ENCODE peak calls at places on chromosome 17, in ten cellular contexts. I is Daoy; W is EL; Y is OCI-M1; E is heart right ventricle; S is vagina; B is stimulated activated effector memory CD8-positive, alpha-beta T cell treated with anti-CD3 and anti-CD28 coated beads, Interleukin-12 subunit alpha, Interleukin-12 subunit beta, amount 100 ng/mL, for 72 hours; A is sigmoid colon; F is HEK293T; U is adrenal gland. H is an unnamed sample.

GRCh38 chr17:17435323-17435722 is 41.5 kb upstream of the MED9 start:
- DNase-seq in F (no peak), B (no peak), S (no peak), E (no peak), Y (no peak), A (no peak), I (peak; percentile 85), W (peak; percentile 93), U (no peak), H (no peak)

GRCh38 chr17:34760931-34761500 is 181.6 kb downstream of the TMEM132E start:
- DNase-seq in I (no peak), S (no peak), B (no peak), E (no peak), F (no peak), Y (no peak), A (peak; percentile 47), W (no peak), U (no peak), H (no peak)

GRCh38 chr17:42311240-42312034 is 23.1 kb downstream of the STAT5A start:
- DNase-seq in W (peak; percentile 86), F (no peak), Y (peak; percentile 97), I (no peak), B (no peak), E (peak; percentile 82), S (no peak), U (peak; percentile 98), A (peak; percentile 99), H (peak; percentile 84)

GRCh38 chr17:82152556-82153294 is 54.7 kb upstream of the FASN start:
- DNase-seq in B (no peak), U (no peak), I (no peak), E (no peak), S (no peak), A (no peak), F (no peak), Y (no peak), W (no peak), H (no peak)

GRCh38 chr17:82374626-82375331 is 3.2 kb downstream of the UTS2R start:
- DNase-seq in S (no peak), A (no peak), E (no peak), I (no peak), B (no peak), U (no peak), W (no peak), F (no peak), Y (no peak), H (peak; percentile 55)

GRCh38 chr17:31283841-31284240 is 13.2 kb downstream of the OMG start:
- DNase-seq in F (no peak), E (no peak), W (no peak), U (no peak), I (no peak), S (no peak), A (no peak), B (no peak), Y (no peak), H (no peak)

GRCh38 chr17:3724373-3725077 is 822 bp downstream of the HASPIN start:
- DNase-seq in U (no peak), F (no peak), A (no peak), W (no peak), Y (no peak), S (no peak), I (no peak), E (no peak), B (no peak), H (no peak)

GRCh38 chr17:1379930-1380313 is 20.1 kb downstream of the YWHAE start:
- DNase-seq in B (no peak), I (no peak), A (no peak), F (no peak), W (no peak), U (no peak), Y (no peak), E (no peak), S (no peak), H (no peak)